ENCODE peak calls at places on chromosomes 12 and 14, in seven cellular contexts. Q, Z, C, P, G, O and K are unnamed samples.

GRCh38 chr12:120710805-120711296 is 593 bp downstream of the UNC119B start:
- DNase-seq in Q (no peak), Z (peak), C (peak), P (no peak), G (peak), O (no peak), K (no peak)

GRCh38 chr12:53090559-53090958 is 6.9 kb upstream of the IGFBP6 start:
- DNase-seq in Q (no peak), Z (no peak), C (no peak), P (no peak), G (no peak), O (no peak), K (no peak)

GRCh38 chr12:63935361-63935760 is 90.9 kb downstream of the SRGAP1 start:
- DNase-seq in Q (no peak), Z (no peak), C (no peak), P (no peak), G (no peak), O (no peak), K (no peak)

GRCh38 chr12:118034429-118035193 is 18.1 kb downstream of the RFC5 start:
- DNase-seq in Q (no peak), Z (no peak), C (peak), P (peak), G (no peak), O (peak), K (no peak)

GRCh38 chr12:103198499-103198898 is 241.0 kb downstream of the ASCL1 start:
- DNase-seq in Q (no peak), Z (no peak), C (no peak), P (no peak), G (no peak), O (no peak), K (no peak)

GRCh38 chr12:6767592-6768384 is 1.6 kb downstream of the PTMS start:
- DNase-seq in Q (no peak), Z (no peak), C (no peak), P (peak), G (no peak), O (no peak), K (no peak)

GRCh38 chr12:106042091-106042490 is 96.7 kb downstream of the NUAK1 start:
- DNase-seq in Q (no peak), Z (no peak), C (no peak), P (no peak), G (no peak), O (no peak), K (peak)

GRCh38 chr12:74365178-74365964 is 172.3 kb upstream of the ATXN7L3B start:
- DNase-seq in Q (no peak), Z (peak), C (no peak), P (peak), G (peak), O (peak), K (no peak)

GRCh38 chr14:52473557-52473956 is 78.7 kb downstream of the TXNDC16 start:
- DNase-seq in Q (no peak), Z (no peak), C (no peak), P (peak), G (no peak), O (peak), K (no peak)

GRCh38 chr14:91901449-91902250 is 34.3 kb upstream of the TC2N start:
- DNase-seq in Q (peak), Z (peak), C (no peak), P (no peak), G (no peak), O (no peak), K (no peak)

GRCh38 chr12:1533602-1534304 is 60.6 kb downstream of the FBXL14 start:
- DNase-seq in Q (no peak), Z (no peak), C (peak), P (no peak), G (no peak), O (no peak), K (no peak)

GRCh38 chr12:104769207-104769606 is 188.9 kb downstream of the SLC41A2 start:
- DNase-seq in Q (no peak), Z (no peak), C (no peak), P (no peak), G (peak), O (no peak), K (peak)
- TF ChIP-seq EP300 in Q (no peak), Z (no peak), C (no peak), P (no peak), G (no peak), O (no peak), K (no peak)

GRCh38 chr14:35335388-35336092 is 43.4 kb downstream of the PSMA6 start:
- DNase-seq in Q (peak), Z (peak), C (peak), P (peak), G (peak), O (peak), K (no peak)

GRCh38 chr14:35337557-35338255 is 45.5 kb downstream of the PSMA6 start:
- DNase-seq in Q (no peak), Z (peak), C (no peak), P (no peak), G (peak), O (peak), K (no peak)

GRCh38 chr14:35337074-35337556 is 44.9 kb downstream of the PSMA6 start:
- DNase-seq in Q (no peak), Z (no peak), C (no peak), P (peak), G (no peak), O (no peak), K (no peak)

GRCh38 chr14:35333797-35334743 is 41.9 kb downstream of the PSMA6 start:
- DNase-seq in Q (no peak), Z (peak), C (no peak), P (peak), G (peak), O (peak), K (no peak)

GRCh38 chr14:35336171-35337073 is 44.2 kb downstream of the PSMA6 start:
- DNase-seq in Q (peak), Z (peak), C (peak), P (peak), G (peak), O (peak), K (peak)
- TF ChIP-seq POLR2A in Q (peak), Z (peak), C (peak), P (peak), G (no peak), O (no peak), K (no peak)

DNA sequence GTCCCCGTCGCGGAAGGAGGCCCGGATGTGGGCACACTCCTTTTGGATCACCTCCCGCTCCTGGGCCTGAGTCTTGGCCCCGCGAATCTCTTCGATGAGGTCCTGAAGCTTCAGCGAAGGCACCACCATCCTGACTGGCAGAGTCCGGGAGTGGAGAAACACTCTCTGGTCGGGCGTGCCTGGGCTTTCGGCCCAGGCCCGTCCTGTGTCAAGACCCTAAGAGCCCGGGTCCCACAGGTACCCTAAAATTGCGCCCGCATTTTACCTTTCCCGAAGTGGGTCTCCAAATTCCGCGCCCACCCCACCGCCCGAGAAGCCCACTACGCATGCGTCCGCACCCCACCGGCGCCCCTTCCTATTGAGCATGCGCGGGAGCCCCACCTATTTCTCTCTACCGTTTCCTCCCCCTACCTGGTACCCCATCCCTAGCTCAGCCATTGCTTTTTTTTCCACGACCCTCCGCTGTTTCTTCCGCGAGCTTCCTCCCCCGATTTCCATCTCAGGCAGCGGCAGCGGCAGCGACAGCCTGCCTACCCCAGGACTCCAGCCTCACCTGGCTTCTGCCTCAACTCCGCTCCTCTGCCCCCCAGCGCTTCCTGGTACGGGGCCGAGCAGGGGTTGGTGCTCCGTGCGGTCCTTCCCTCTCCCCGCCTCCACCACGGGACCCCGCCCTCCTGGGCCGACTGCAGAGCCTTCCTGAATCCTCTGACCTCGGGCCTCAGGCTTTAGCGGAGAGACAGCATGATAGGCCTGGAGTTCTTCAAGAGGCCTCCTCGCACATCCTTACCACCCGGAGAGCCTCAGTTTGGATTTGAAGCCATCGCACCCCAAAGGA is at the start of gene AP1G2:
- DNase-seq in Q (peak), Z (peak), C (peak), P (peak), G (peak), O (peak), K (peak)
- TF ChIP-seq EP300 in Q (no peak), Z (no peak), C (no peak), P (no peak), G (no peak), O (no peak), K (no peak)

GRCh38 chr12:112409064-112409905 is at the start of gene RPL6:
- DNase-seq in Q (peak), Z (peak), C (peak), P (peak), G (peak), O (peak), K (peak)
- TF ChIP-seq POLR2A in Q (no peak), Z (peak), C (peak), P (peak), G (peak), O (peak), K (peak)

DNA sequence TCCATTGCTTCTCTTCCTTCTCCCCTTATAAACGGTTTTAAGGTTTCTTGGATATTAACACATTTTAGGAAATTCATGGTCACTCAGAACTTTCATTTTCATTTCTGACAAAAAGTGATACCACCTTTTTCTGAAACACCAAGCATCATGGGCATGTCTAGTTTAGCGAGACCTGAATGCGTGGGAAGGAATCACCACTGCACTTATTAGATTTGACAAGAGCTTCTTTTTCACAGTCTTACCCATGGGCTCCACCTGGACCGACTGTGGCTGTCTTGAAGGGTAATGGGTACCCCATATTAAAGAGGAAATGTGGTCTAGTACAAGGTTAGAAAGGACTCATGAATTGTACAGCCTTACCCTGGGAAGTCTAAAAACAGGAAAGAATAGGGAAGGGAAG is 95.4 kb downstream of the KCNK10 start:
- DNase-seq in Q (no peak), Z (no peak), C (no peak), P (no peak), G (no peak), O (no peak), K (no peak)
- TF ChIP-seq EP300 in Q (no peak), Z (no peak), C (no peak), P (no peak), G (no peak), O (no peak), K (no peak)

GRCh38 chr14:31864937-31865855 is 211.9 kb upstream of the ARHGAP5 start:
- DNase-seq in Q (no peak), Z (no peak), C (peak), P (no peak), G (no peak), O (no peak), K (no peak)
- TF ChIP-seq POLR2A in Q (no peak), Z (no peak), C (no peak), P (no peak), G (no peak), O (no peak), K (no peak)